ENCODE peak calls at places on chromosomes 2 and 18, in four cellular contexts. D is dorsolateral prefrontal cortex, O is right lobe of liver, L is WTC11. U is an unnamed sample.

GRCh38 chr2:232633413-232634318 is at the start of gene EFHD1:
- DNase-seq in D (peak), O (peak), L (peak), U (peak)

GRCh38 chr18:48947102-48947501 is 3.7 kb downstream of the SMAD7 start:
- DNase-seq in D (no peak), O (no peak), L (no peak), U (no peak)

GRCh38 chr2:56168163-56168562 is 15.6 kb upstream of the CCDC85A start:
- DNase-seq in D (no peak), O (no peak), L (no peak), U (no peak)

GRCh38 chr2:216572582-216573578 is 60.3 kb upstream of the IGFBP2 start:
- DNase-seq in D (no peak), O (peak), L (no peak), U (peak)

GRCh38 chr2:201882353-201883095 is 76.2 kb downstream of the CDK15 start:
- DNase-seq in D (no peak), O (no peak), L (peak), U (peak)

GRCh38 chr2:232230557-232230956 is 148.0 kb upstream of the ALPP start:
- DNase-seq in D (no peak), O (no peak), L (peak), U (no peak)

GRCh38 chr2:25894135-25894830 is 16.0 kb upstream of the ASXL2 start:
- DNase-seq in D (no peak), O (peak), L (no peak), U (peak)

GRCh38 chr2:37156071-37156856 is 516 bp downstream of the EIF2AK2 start:
- DNase-seq in D (no peak), O (no peak), L (no peak), U (no peak)

GRCh38 chr2:5145801-5146200 is 546.4 kb upstream of the SOX11 start:
- DNase-seq in D (no peak), O (no peak), L (no peak), U (no peak)

GRCh38 chr2:190210471-190210870 is 109.2 kb downstream of the HIBCH start:
- DNase-seq in D (no peak), O (no peak), L (no peak), U (no peak)

GRCh38 chr2:232526296-232527055 is 516 bp downstream of the CHRND start:
- DNase-seq in D (no peak), O (no peak), L (no peak), U (no peak)

GRCh38 chr2:152421521-152422367 is 86.8 kb downstream of the FMNL2 start:
- DNase-seq in D (no peak), O (no peak), L (no peak), U (no peak)

GRCh38 chr2:63425606-63426005 is 162.7 kb downstream of the WDPCP start:
- DNase-seq in D (no peak), O (no peak), L (no peak), U (no peak)

GRCh38 chr18:54742654-54743053 is 85.6 kb upstream of the RAB27B start:
- DNase-seq in D (no peak), O (peak), L (no peak), U (peak)

GRCh38 chr2:27001851-27002369 is 30.9 kb upstream of the TMEM214 start:
- DNase-seq in D (no peak), O (no peak), L (no peak), U (no peak)

GRCh38 chr2:234091432-234091879 is 41.0 kb downstream of the SPP2 start:
- DNase-seq in D (no peak), O (peak), L (no peak), U (no peak)

GRCh38 chr2:107036293-107036692 is 150.3 kb upstream of the ST6GAL2 start:
- DNase-seq in D (peak), O (no peak), L (no peak), U (peak)

GRCh38 chr2:8086796-8087479 is 594.9 kb upstream of the ID2 start:
- DNase-seq in D (no peak), O (no peak), L (no peak), U (no peak)

GRCh38 chr18:73136134-73136533 is 268.3 kb upstream of the NETO1 start:
- DNase-seq in D (no peak), O (no peak), L (no peak), U (no peak)

GRCh38 chr2:211996857-211997256 is 541.7 kb downstream of the ERBB4 start:
- DNase-seq in D (no peak), O (no peak), L (no peak), U (no peak)

GRCh38 chr18:46158498-46158897 is 54.3 kb downstream of the HAUS1 start:
- DNase-seq in D (no peak), O (no peak), L (no peak), U (no peak)

GRCh38 chr2:121333834-121334558 is 49.0 kb upstream of the TFCP2L1 start:
- DNase-seq in D (no peak), O (no peak), L (no peak), U (no peak)

GRCh38 chr2:191066281-191067233 is 52.6 kb upstream of the STAT1 start:
- DNase-seq in D (no peak), O (no peak), L (no peak), U (no peak)

GRCh38 chr2:236946871-236947270 is 138.8 kb upstream of the COPS8 start:
- DNase-seq in D (no peak), O (no peak), L (no peak), U (no peak)

GRCh38 chr2:224518806-224519580 is 66.2 kb downstream of the CUL3 start:
- DNase-seq in D (no peak), O (no peak), L (no peak), U (no peak)

GRCh38 chr2:28753043-28753683 is 1.5 kb downstream of the PPP1CB start:
- DNase-seq in D (no peak), O (peak), L (no peak), U (peak)

GRCh38 chr2:72971036-72971435 is 53.7 kb downstream of the EMX1 start:
- DNase-seq in D (no peak), O (no peak), L (no peak), U (peak)

GRCh38 chr2:238155051-238155760 is 3.6 kb upstream of the ERFE start:
- DNase-seq in D (no peak), O (no peak), L (no peak), U (peak)

GRCh38 chr2:226031962-226032441 is 632.5 kb downstream of the NYAP2 start:
- DNase-seq in D (no peak), O (no peak), L (no peak), U (no peak)

GRCh38 chr2:30280596-30281434 is 49.5 kb downstream of the LBH start:
- DNase-seq in D (no peak), O (no peak), L (no peak), U (no peak)

GRCh38 chr2:100208375-100208774 is 66.0 kb upstream of the AFF3 start:
- DNase-seq in D (no peak), O (no peak), L (no peak), U (no peak)